ENCODE peak calls at places on chromosomes 3 and 15, in eight cellular contexts. W is stimulated activated naive CD8-positive, alpha-beta T cell treated with anti-CD3 and anti-CD28 coated beads, Interleukin-15, amount 100 ng/mL, for 72 hours; O is fibroblast of lung; A is activated T-helper 1 cell treated with anti-CD3 and anti-CD28 coated beads, Interleukin-12 subunit alpha, Interleukin-12 subunit beta, Interleukin-2, Interleukin-4 antibody, amounts not matched to agents 30 ng/mL and 10 ng/mL and 1 ng/mL, durations not matched to agents 14 hours and 24 hours and 36 hours; S is NCI-H345; L is activated naive CD8-positive, alpha-beta T cell treated with anti-CD3 and anti-CD28 coated beads for 36 hours; F is esophagus muscularis mucosa; R is effector CD4-positive, alpha-beta T cell. T is an unnamed sample.

GRCh38 chr3:185756477-185756876 is 68.4 kb downstream of the IGF2BP2 start:
- DNase-seq in F (no peak), R (no peak), W (no peak), L (no peak), S (no peak), O (no peak), A (no peak), T (no peak)

GRCh38 chr3:184506579-184506978 is 55.0 kb upstream of the EPHB3 start:
- DNase-seq in A (no peak), W (no peak), O (peak), S (no peak), L (no peak), R (no peak), F (peak), T (no peak)

GRCh38 chr3:186094696-186095095 is 14.2 kb downstream of the ETV5 start:
- DNase-seq in F (no peak), R (no peak), W (no peak), S (no peak), O (no peak), L (no peak), A (no peak), T (no peak)

GRCh38 chr3:72887378-72887722 is 496 bp upstream of the GXYLT2 start:
- DNase-seq in S (no peak), W (no peak), L (no peak), O (peak), F (no peak), A (no peak), R (no peak), T (no peak)

GRCh38 chr3:179297971-179298725 is 24.7 kb upstream of the ZNF639 start:
- DNase-seq in W (no peak), A (no peak), S (no peak), O (peak), F (peak), L (no peak), R (no peak), T (no peak)

GRCh38 chr3:153706706-153707105 is 414.5 kb upstream of the ARHGEF26 start:
- DNase-seq in W (no peak), F (no peak), S (no peak), L (no peak), A (no peak), R (no peak), O (no peak), T (no peak)

GRCh38 chr15:85689729-85690128 is 105.0 kb downstream of the KLHL25 start:
- DNase-seq in R (peak), O (peak), A (peak), S (no peak), W (peak), F (no peak), L (peak), T (peak)

GRCh38 chr3:901953-902778 is 190.7 kb upstream of the CNTN6 start:
- DNase-seq in W (no peak), S (no peak), R (no peak), O (no peak), A (no peak), F (no peak), L (no peak), T (no peak)

GRCh38 chr3:153165211-153165815 is 3.3 kb downstream of the RAP2B start:
- DNase-seq in S (no peak), L (no peak), W (no peak), F (no peak), A (no peak), R (no peak), O (peak), T (no peak)

GRCh38 chr3:112686360-112686759 is 45.4 kb upstream of the CCDC80 start:
- DNase-seq in O (no peak), F (no peak), W (no peak), S (no peak), A (no peak), R (no peak), L (no peak), T (no peak)

GRCh38 chr3:50600841-50601591 is 10.6 kb downstream of the CISH start:
- DNase-seq in W (peak), R (peak), L (peak), O (peak), A (peak), S (peak), F (peak), T (peak)

GRCh38 chr3:70011582-70011981 is 12.0 kb downstream of the SAMMSON start:
- DNase-seq in S (no peak), A (no peak), W (no peak), L (no peak), F (no peak), O (no peak), R (no peak), T (no peak)

GRCh38 chr3:32881624-32882023 is 63.8 kb downstream of the TRIM71 start:
- DNase-seq in W (no peak), L (no peak), S (no peak), A (no peak), R (no peak), O (no peak), F (no peak), T (no peak)

GRCh38 chr3:152879130-152879789 is 44.3 kb downstream of the P2RY1 start:
- DNase-seq in R (no peak), W (no peak), A (no peak), O (no peak), L (no peak), F (no peak), S (no peak), T (no peak)

GRCh38 chr3:186160691-186161243 is 51.9 kb upstream of the ETV5 start:
- DNase-seq in L (no peak), R (no peak), S (no peak), F (no peak), W (no peak), O (no peak), A (no peak), T (no peak)

GRCh38 chr3:66363133-66363532 is 137.7 kb downstream of the LRIG1 start:
- DNase-seq in A (no peak), F (no peak), R (no peak), L (no peak), O (peak), S (no peak), W (no peak), T (no peak)

T was measured in T-helper 9 cell.